ENCODE peak calls at places on chromosomes 3 and 15, in four cellular contexts. P, G, K and Q are unnamed samples.

GRCh38 chr3:115548611-115549010 is 74.7 kb upstream of the GAP43 start:
- DNase-seq in P (no peak), G (no peak), K (no peak), Q (no peak)

GRCh38 chr3:135192929-135193328 is 397.9 kb downstream of the EPHB1 start:
- DNase-seq in K (no peak), P (no peak), G (no peak), Q (no peak)

GRCh38 chr3:17820275-17820674 is 77.8 kb upstream of the TBC1D5 start:
- DNase-seq in K (no peak), P (no peak), G (no peak), Q (no peak)

GRCh38 chr3:44862221-44862637 is 517 bp downstream of the TMEM42 start:
- DNase-seq in G (no peak), K (no peak), P (no peak), Q (peak; percentile 9)

GRCh38 chr15:75817151-75817935 is 25.9 kb upstream of the UBE2Q2 start:
- DNase-seq in P (no peak), K (no peak), G (no peak), Q (no peak)

GRCh38 chr15:62528505-62528904 is 363.4 kb upstream of the C2CD4B start:
- DNase-seq in G (no peak), K (no peak), P (no peak), Q (no peak)

GRCh38 chr3:164332856-164333802 is 745.2 kb downstream of the SI start:
- DNase-seq in K (no peak), G (no peak), P (no peak), Q (no peak)

GRCh38 chr15:41495736-41496599 is 2.3 kb downstream of the ITPKA start:
- DNase-seq in P (peak; percentile 67), G (peak; percentile 64), K (no peak), Q (peak; percentile 83)

GRCh38 chr15:66075947-66076346 is 177.6 kb downstream of the MEGF11 start:
- DNase-seq in P (no peak), K (no peak), G (no peak), Q (no peak)

GRCh38 chr15:65638681-65639089 is 16.9 kb downstream of the SLC24A1 start:
- DNase-seq in P (no peak), G (peak; percentile 85), K (peak; percentile 28), Q (peak; percentile 57)

GRCh38 chr3:151460774-151461450 is at the start of gene IGSF10:
- DNase-seq in K (no peak), P (peak; percentile 61), G (peak; percentile 11), Q (no peak)

GRCh38 chr3:2024037-2024436 is 74.6 kb upstream of the CNTN4 start:
- DNase-seq in P (no peak), K (no peak), G (no peak), Q (no peak)
- TF ChIP-seq CREM in P (no peak), K (no peak), G (no peak), Q (no peak)

GRCh38 chr15:69467636-69468035 is 15.0 kb downstream of the RPLP1 start:
- DNase-seq in K (no peak), P (no peak), G (no peak), Q (no peak)

GRCh38 chr15:69465253-69465652 is 12.6 kb downstream of the RPLP1 start:
- DNase-seq in P (no peak), K (no peak), G (no peak), Q (no peak)

GRCh38 chr15:69466733-69467132 is 14.1 kb downstream of the RPLP1 start:
- DNase-seq in G (no peak), K (no peak), P (no peak), Q (no peak)

GRCh38 chr15:69469467-69470191 is 17.0 kb downstream of the RPLP1 start:
- DNase-seq in G (peak; percentile 56), P (no peak), K (no peak), Q (no peak)

GRCh38 chr15:69468241-69469121 is 15.9 kb downstream of the RPLP1 start:
- DNase-seq in G (peak; percentile 57), K (no peak), P (no peak), Q (no peak)
- TF ChIP-seq CREM in G (peak; percentile 57), K (no peak), P (no peak), Q (no peak)

GRCh38 chr3:11640009-11640673 is 3.6 kb downstream of the VGLL4 start:
- DNase-seq in P (no peak), G (no peak), K (no peak), Q (no peak)

GRCh38 chr3:11636372-11636760 is 7.3 kb downstream of the VGLL4 start:
- DNase-seq in G (no peak), P (no peak), K (no peak), Q (no peak)

GRCh38 chr3:11641316-11641682 is 2.4 kb downstream of the VGLL4 start:
- DNase-seq in G (no peak), K (no peak), P (no peak), Q (no peak)

GRCh38 chr3:11637901-11638668 is 5.6 kb downstream of the VGLL4 start:
- DNase-seq in P (no peak), K (no peak), G (no peak), Q (no peak)

DNA sequence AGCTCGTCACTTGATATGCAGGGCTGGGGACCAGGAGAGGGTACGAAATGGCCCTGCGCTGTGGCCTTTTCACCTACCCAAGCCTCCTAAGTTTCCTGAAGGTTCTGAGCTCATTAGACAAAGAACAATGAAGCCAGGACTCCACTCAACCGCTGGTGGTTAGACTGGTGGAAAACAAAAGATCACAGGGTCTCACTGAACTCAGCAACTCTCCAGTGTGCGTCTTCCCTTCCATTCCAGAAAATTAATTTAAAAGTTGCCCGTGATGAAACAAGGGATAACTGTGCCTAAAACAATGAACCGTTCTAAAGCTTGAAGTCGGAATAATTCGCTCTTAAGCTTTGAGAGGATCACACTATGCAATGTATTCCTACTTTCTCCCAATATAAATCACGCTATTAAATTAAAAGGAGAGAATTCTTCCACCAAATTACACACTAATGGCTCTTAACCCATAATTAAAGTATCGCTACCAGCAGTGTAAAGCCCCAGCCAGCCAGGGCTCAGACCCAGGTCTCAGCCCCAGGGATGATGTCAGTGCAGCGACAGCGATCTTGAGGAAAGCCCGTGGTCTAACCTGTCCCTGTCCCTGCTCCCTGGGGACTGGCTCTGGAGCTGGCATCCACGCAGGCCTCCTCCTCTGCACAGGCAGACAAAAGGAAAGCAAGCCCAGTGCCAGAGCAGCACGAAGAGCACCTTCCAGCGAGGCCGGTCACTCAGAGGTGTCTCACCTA is 4.9 kb downstream of the VGLL4 start:
- DNase-seq in K (no peak), P (no peak), G (no peak), Q (no peak)
- TF ChIP-seq CREM in K (no peak), P (no peak), G (no peak), Q (no peak)

GRCh38 chr3:10373686-10374261 is 52.9 kb upstream of the SEC13 start:
- DNase-seq in K (no peak), P (no peak), G (no peak), Q (no peak)

GRCh38 chr3:10375296-10376053 is 54.6 kb upstream of the SEC13 start:
- DNase-seq in P (no peak), K (no peak), G (no peak), Q (no peak)

GRCh38 chr3:10371789-10372188 is 50.9 kb upstream of the SEC13 start:
- DNase-seq in G (no peak), K (no peak), P (no peak), Q (no peak)

GRCh38 chr3:10376353-10376752 is 55.4 kb upstream of the SEC13 start:
- DNase-seq in P (no peak), K (no peak), G (no peak), Q (no peak)

GRCh38 chr3:10374311-10374710 is 53.4 kb upstream of the SEC13 start:
- DNase-seq in P (no peak), K (no peak), G (no peak), Q (no peak)
- TF ChIP-seq CREM in P (no peak), K (no peak), G (no peak), Q (no peak)